ENCODE peak calls at places on chromosome 1, in eight cellular contexts. D is BE2C; N is CD8-positive, alpha-beta T cell; P is nephron progenitor cell; O is fibroblast of lung; E is cardiac muscle cell; M is uterus; F is fibroblast of villous mesenchyme. Z is an unnamed sample.

GRCh38 chr1:234683856-234684632 is 74.1 kb upstream of the IRF2BP2 start:
- DNase-seq in D (no peak), M (peak), F (peak), N (no peak), O (peak), E (no peak), P (no peak), Z (no peak)

GRCh38 chr1:64703600-64703999 is 41.3 kb upstream of the RAVER2 start:
- DNase-seq in E (no peak), D (no peak), F (no peak), P (no peak), M (no peak), N (no peak), O (no peak), Z (no peak)

GRCh38 chr1:15178571-15179484 is 25.3 kb downstream of the TMEM51 start:
- DNase-seq in N (no peak), D (no peak), F (peak), P (no peak), O (peak), M (no peak), E (no peak), Z (no peak)

GRCh38 chr1:114428083-114428754 is 82.8 kb downstream of the TRIM33 start:
- DNase-seq in N (no peak), O (no peak), M (no peak), P (no peak), F (peak), D (no peak), E (peak), Z (no peak)

GRCh38 chr1:56291374-56291841 is 288.0 kb downstream of the PLPP3 start:
- DNase-seq in D (no peak), O (no peak), P (no peak), F (no peak), M (peak), E (no peak), N (no peak), Z (no peak)

GRCh38 chr1:163178628-163179027 is 24.1 kb downstream of the RGS5 start:
- DNase-seq in O (no peak), D (no peak), M (no peak), P (no peak), N (no peak), F (peak), E (no peak), Z (no peak)

GRCh38 chr1:80453775-80454174 is 1347.0 kb upstream of the ADGRL2 start:
- DNase-seq in P (no peak), D (no peak), F (no peak), O (no peak), N (no peak), M (no peak), E (no peak), Z (no peak)

GRCh38 chr1:20110679-20111078 is 8.7 kb downstream of the PLA2G2D start:
- DNase-seq in O (peak), D (no peak), N (no peak), P (no peak), F (peak), E (no peak), M (peak), Z (no peak)

GRCh38 chr1:172342584-172343245 is 77.8 kb upstream of the C1orf105 start:
- DNase-seq in M (no peak), P (no peak), N (no peak), O (peak), D (no peak), F (no peak), E (no peak), Z (no peak)

GRCh38 chr1:115183158-115183557 is 93.9 kb upstream of the TSPAN2 start:
- DNase-seq in O (no peak), M (no peak), F (no peak), N (no peak), P (no peak), D (no peak), E (no peak), Z (no peak)

GRCh38 chr1:111656093-111657017 is 36.8 kb downstream of the RAP1A start:
- DNase-seq in F (peak), N (no peak), M (peak), P (peak), O (peak), D (peak), E (peak), Z (peak)

GRCh38 chr1:44660176-44660575 is 14.1 kb downstream of the TMEM53 start:
- DNase-seq in M (no peak), O (no peak), D (peak), F (peak), N (no peak), E (no peak), P (no peak), Z (no peak)

GRCh38 chr1:103267893-103268292 is 159.6 kb upstream of the COL11A1 start:
- DNase-seq in F (no peak), N (no peak), M (no peak), O (no peak), E (no peak), D (no peak), P (no peak), Z (no peak)

GRCh38 chr1:4531842-4532241 is 122.6 kb upstream of the AJAP1 start:
- DNase-seq in E (no peak), M (no peak), D (no peak), F (no peak), O (no peak), N (no peak), P (no peak), Z (no peak)

DNA sequence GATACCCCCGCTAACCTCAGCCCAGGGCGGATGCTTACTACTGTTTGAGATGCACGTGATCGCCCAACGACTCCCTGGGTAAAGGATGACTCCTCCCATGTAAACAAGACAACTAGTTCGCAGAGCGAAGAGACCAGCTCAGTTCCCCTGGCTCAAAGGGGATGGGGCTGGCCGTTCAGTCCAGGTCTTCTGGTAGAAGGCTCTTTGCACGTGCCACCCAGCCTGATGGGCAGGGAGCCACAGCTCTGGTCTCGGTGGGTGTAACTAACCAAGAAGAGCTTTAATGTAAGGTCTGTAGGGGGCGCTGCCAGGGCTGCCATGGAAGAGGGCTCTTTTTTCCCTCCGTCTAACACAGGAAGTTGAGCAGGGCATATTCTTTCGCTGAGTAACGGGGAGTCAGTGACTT is 49.4 kb upstream of the PARP1 start:
- DNase-seq in O (no peak), N (peak), M (no peak), E (no peak), F (no peak), D (no peak), P (no peak), Z (no peak)
- TF ChIP-seq CTCF in O (no peak), N (peak), M (no peak), E (peak), F (no peak), D (no peak), P (no peak), Z (peak)

DNA sequence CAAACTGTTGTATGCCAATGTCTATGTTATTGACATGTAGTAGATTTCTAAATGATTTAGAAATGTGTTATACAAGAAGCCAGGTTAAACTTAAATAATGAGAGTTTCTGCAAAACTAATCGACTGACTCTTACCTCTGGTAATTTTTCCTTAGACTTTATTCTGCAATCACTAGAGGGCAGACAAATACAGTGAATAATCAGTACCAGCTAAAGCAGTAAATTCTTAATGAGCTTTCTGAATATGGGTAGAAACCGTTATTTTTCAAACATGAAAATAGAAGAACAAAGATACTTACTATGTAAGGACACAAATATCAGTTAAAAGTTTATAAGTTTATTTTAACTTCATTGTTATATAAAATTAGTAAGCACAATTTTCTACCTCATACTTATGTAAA is 97.9 kb upstream of the RGS1 start:
- DNase-seq in E (peak), M (no peak), D (no peak), O (peak), F (peak), P (no peak), N (no peak), Z (no peak)
- TF ChIP-seq CTCF in E (peak), M (peak), D (peak), O (peak), F (peak), P (peak), N (peak), Z (peak)

GRCh38 chr1:214028095-214028494 is 40.3 kb downstream of the PROX1 start:
- DNase-seq in N (no peak), E (no peak), O (no peak), P (no peak), D (no peak), F (no peak), M (no peak), Z (no peak)
- TF ChIP-seq CTCF in N (no peak), E (no peak), O (no peak), P (no peak), D (no peak), F (no peak), M (no peak), Z (no peak)

GRCh38 chr1:92080128-92080985 is at the start of gene BTBD8:
- DNase-seq in P (peak), N (peak), F (peak), M (peak), D (peak), E (peak), O (peak), Z (peak)
- TF ChIP-seq CTCF in P (no peak), N (no peak), F (no peak), M (peak), D (no peak), E (peak), O (no peak), Z (no peak)

DNA sequence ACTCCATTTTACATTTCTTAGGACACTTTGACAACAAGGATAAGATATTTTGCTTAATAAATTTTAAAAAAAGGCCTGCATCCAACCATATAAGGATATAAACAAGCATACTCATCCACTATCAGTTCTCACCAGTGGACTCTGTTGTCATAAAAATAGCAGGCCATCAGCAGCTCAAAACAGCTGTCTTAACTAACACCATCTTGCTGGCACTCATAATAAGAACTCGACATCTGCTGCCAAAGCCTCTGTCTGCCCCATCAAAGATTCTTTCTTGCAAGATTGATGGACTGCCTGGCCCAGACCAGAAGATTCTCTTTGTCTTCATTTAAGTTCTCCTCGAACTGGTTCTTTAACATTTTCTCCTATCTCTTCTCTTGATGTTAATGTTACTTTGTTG is 10.1 kb downstream of the JMJD4 start:
- DNase-seq in M (no peak), N (no peak), F (no peak), E (no peak), D (no peak), O (no peak), P (no peak), Z (no peak)
- TF ChIP-seq CTCF in M (no peak), N (no peak), F (no peak), E (no peak), D (no peak), O (no peak), P (no peak), Z (no peak)

GRCh38 chr1:91555074-91555730 is 54.6 kb downstream of the CDC7 start:
- DNase-seq in P (no peak), D (no peak), O (no peak), F (no peak), N (no peak), E (no peak), M (no peak), Z (no peak)
- TF ChIP-seq CTCF in P (no peak), D (no peak), O (peak), F (peak), N (no peak), E (no peak), M (peak), Z (no peak)

DNA sequence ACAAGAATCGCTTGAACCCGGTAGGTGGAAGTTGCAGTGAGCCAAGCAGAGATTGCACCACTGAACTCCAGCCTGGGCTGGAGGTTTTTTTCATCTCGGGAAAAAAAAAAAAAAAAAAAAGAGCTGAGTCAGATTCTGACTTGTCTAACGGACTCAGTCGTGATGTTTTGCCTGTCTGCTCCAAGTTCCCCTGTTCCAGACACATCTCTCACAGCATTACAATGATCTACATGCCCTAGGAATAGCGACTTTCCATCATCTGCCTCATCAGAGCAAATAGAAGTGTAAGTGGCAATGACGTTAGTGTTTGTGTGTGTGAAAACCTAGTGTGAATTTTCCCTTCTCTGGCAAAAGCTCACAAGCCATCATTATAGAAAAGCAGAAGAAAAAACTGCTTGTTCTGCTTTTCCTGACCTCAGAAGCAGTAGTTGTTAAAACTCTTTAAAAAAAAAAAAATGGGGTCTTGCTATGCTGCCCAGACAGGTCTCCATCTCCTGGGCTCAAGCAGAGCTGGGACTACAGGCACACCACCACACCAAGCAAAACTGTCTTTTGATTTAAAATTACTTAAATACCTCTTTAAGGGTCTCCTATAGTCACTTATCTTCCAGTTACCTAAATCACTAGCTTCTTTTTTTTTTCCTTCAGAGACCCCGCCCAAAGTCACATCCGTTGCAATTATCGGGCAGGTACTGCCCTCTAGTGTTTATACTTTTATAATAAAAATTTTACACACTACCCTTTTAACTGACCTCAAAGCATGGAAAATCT is 37.3 kb downstream of the PLEKHO1 start:
- DNase-seq in M (no peak), N (no peak), O (peak), P (peak), E (peak), F (peak), D (peak), Z (peak)
- TF ChIP-seq CTCF in M (peak), N (peak), O (no peak), P (peak), E (peak), F (peak), D (peak), Z (peak)

GRCh38 chr1:193104906-193105820 is at the start of gene GLRX2:
- DNase-seq in M (peak), N (peak), E (peak), F (peak), P (peak), O (peak), D (peak), Z (peak)
- TF ChIP-seq CTCF in M (peak), N (no peak), E (no peak), F (no peak), P (no peak), O (no peak), D (no peak), Z (no peak)

GRCh38 chr1:33634806-33635205 is 162.4 kb downstream of the ZSCAN20 start:
- DNase-seq in E (peak), O (peak), P (peak), D (peak), F (peak), M (no peak), N (no peak), Z (peak)
- TF ChIP-seq CTCF in E (peak), O (peak), P (peak), D (peak), F (peak), M (peak), N (peak), Z (peak)